ENCODE peak calls at places on chromosomes 4 and X, in eight cellular contexts. Q, C, F, R, B, J, Y and G are unnamed samples.

GRCh38 chr4:7371122-7371941 is 63.4 kb downstream of the PSAPL1 start:
- DNase-seq in Q (no peak), C (no peak), F (no peak), R (no peak), B (no peak), J (no peak), Y (peak; percentile 43), G (no peak)

GRCh38 chr4:83631066-83631465 is 95.2 kb downstream of the GPAT3 start:
- DNase-seq in Q (no peak), C (peak; percentile 88), F (no peak), R (no peak), B (no peak), J (no peak), Y (no peak), G (no peak)

GRCh38 chr4:52423967-52424366 is 235.1 kb downstream of the USP46 start:
- DNase-seq in Q (no peak), C (no peak), F (no peak), R (no peak), B (peak; percentile 44), J (no peak), Y (no peak), G (no peak)

GRCh38 chr4:89283226-89283974 is 24.2 kb downstream of the GPRIN3 start:
- DNase-seq in Q (no peak), C (peak; percentile 9), F (no peak), R (peak; percentile 43), B (no peak), J (peak; percentile 48), Y (no peak), G (no peak)

GRCh38 chr4:115279300-115279699 is 165.9 kb upstream of the NDST4 start:
- DNase-seq in Q (no peak), C (no peak), F (no peak), R (no peak), B (no peak), J (no peak), Y (no peak), G (no peak)

GRCh38 chrX:7362111-7362510 is 214.2 kb upstream of the PUDP start:
- DNase-seq in Q (no peak), C (no peak), F (no peak), R (no peak), B (no peak), J (no peak), Y (no peak), G (no peak)

GRCh38 chrX:118534716-118535493 is 39.3 kb downstream of the DOCK11 start:
- DNase-seq in Q (no peak), C (no peak), F (peak; percentile 37), R (no peak), B (no peak), J (no peak), Y (no peak), G (no peak)

GRCh38 chr4:188992706-188993105 is 853.5 kb downstream of the TRIML1 start:
- DNase-seq in Q (no peak), C (no peak), F (no peak), R (no peak), B (no peak), J (no peak), Y (no peak), G (no peak)

GRCh38 chr4:2537011-2537830 is 774 bp downstream of the FAM193A start:
- DNase-seq in Q (peak; percentile 86), C (peak; percentile 25), F (no peak), R (peak; percentile 31), B (peak; percentile 67), J (peak; percentile 76), Y (peak; percentile 88), G (no peak)

GRCh38 chr4:139654516-139654915 is 11.1 kb upstream of the MGST2 start:
- DNase-seq in Q (no peak), C (no peak), F (no peak), R (no peak), B (no peak), J (no peak), Y (no peak), G (no peak)

GRCh38 chrX:97858592-97858991 is 974.9 kb downstream of the RPA4 start:
- DNase-seq in Q (no peak), C (peak; percentile 49), F (no peak), R (no peak), B (no peak), J (no peak), Y (no peak), G (no peak)

GRCh38 chr4:52648836-52649235 is 10.3 kb downstream of the USP46 start:
- DNase-seq in Q (no peak), C (no peak), F (no peak), R (no peak), B (no peak), J (no peak), Y (no peak), G (no peak)

GRCh38 chr4:138182838-138183426 is 59.2 kb downstream of the SLC7A11 start:
- DNase-seq in Q (no peak), C (peak; percentile 85), F (peak; percentile 52), R (no peak), B (peak; percentile 61), J (no peak), Y (no peak), G (no peak)

GRCh38 chrX:102129473-102129872 is 4.0 kb downstream of the TCEAL2 start:
- DNase-seq in Q (no peak), C (peak; percentile 11), F (no peak), R (no peak), B (no peak), J (no peak), Y (no peak), G (no peak)

GRCh38 chr4:6701371-6701770 is 7.7 kb downstream of the S100P start:
- DNase-seq in Q (no peak), C (no peak), F (peak; percentile 39), R (no peak), B (no peak), J (no peak), Y (no peak), G (no peak)

GRCh38 chr4:14028862-14029261 is 401.3 kb upstream of the BOD1L1 start:
- DNase-seq in Q (no peak), C (no peak), F (no peak), R (no peak), B (no peak), J (no peak), Y (no peak), G (no peak)

GRCh38 chrX:19739683-19740082 is 147.7 kb downstream of the SH3KBP1 start:
- DNase-seq in Q (peak; percentile 64), C (peak; percentile 77), F (peak; percentile 63), R (no peak), B (peak; percentile 40), J (peak; percentile 47), Y (no peak), G (no peak)

GRCh38 chr4:10089346-10089745 is 27.3 kb downstream of the WDR1 start:
- DNase-seq in Q (peak; percentile 72), C (no peak), F (no peak), R (no peak), B (no peak), J (peak; percentile 55), Y (peak; percentile 83), G (no peak)

GRCh38 chr4:89765966-89766365 is 71.0 kb downstream of the SNCA start:
- DNase-seq in Q (no peak), C (peak; percentile 56), F (no peak), R (no peak), B (no peak), J (no peak), Y (no peak), G (no peak)

GRCh38 chr4:53100801-53101581 is 238.9 kb downstream of the RASL11B start:
- DNase-seq in Q (no peak), C (peak; percentile 87), F (no peak), R (no peak), B (no peak), J (no peak), Y (no peak), G (no peak)

GRCh38 chrX:2485460-2485753 is 15.4 kb downstream of the DHRSX start:
- DNase-seq in Q (no peak), C (peak; percentile 42), F (no peak), R (no peak), B (no peak), J (no peak), Y (no peak), G (no peak)
- H3K4me3 ChIP-seq in Q (no peak overlapping the region), C (peak overlapping the region; percentile 43), F (no peak overlapping the region), R (no peak overlapping the region), B (no peak overlapping the region), J (no peak overlapping the region), Y (no peak overlapping the region), G (no peak overlapping the region)

DNA sequence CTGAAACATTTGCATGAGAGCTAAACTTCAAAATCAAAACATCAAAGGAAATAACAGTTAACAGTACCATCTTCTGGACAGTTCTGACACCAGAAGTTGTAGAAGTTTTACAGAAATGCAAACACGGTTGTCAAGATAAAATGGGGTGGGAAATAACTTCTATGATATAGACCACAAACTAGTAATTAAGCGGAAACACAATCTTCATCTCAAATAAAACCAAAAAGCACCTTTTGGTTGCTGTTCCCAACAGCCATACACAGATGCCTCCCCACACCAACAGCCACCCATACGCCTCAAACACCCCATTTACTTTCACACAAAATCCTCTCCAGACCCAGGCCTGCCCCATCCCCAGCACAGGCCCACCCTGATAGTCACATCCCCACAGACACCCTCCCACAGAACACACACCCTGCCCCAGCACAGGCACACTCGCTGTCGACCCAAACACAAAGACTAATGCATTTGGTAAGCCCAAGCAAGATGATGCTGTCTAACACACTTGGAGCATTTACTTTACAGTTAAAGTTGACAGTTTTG is 64.3 kb downstream of the TAPT1 start:
- DNase-seq in Q (no peak), C (no peak), F (no peak), R (no peak), B (no peak), J (no peak), Y (no peak), G (no peak)
- TF ChIP-seq CTCF in Q (no peak), C (no peak), F (no peak), R (no peak), B (no peak), J (no peak), Y (no peak), G (no peak)

DNA sequence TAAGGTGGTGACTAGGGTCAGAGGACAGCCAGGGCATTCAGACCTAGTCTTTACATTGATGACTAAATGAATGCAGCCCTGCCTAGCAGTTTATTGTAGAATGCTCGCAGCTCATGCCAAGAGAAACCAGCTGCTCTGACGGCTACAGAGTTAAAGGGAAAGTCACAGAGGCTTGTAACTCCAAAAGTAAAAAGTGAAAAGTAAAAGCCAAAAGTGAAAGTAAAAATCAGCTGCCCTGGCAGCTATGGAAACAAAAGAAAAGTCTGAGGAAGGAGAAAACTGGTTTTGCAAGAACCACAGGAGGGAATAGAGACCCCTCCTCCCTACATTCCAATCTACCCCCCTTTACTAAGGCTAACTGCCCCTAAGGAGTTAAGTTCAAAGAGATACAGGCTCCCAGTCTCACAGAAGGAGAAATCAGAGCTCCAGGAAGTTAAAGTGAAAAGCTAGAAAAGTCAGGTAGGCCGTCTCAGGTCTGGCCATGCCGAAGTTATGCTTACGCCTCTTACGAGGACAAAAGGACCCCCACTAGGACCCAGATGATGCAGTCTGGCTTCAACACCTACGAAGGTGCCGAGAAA is 6.0 kb downstream of the GAGE10 start:
- DNase-seq in Q (no peak), C (peak; percentile 53), F (peak; percentile 7), R (no peak), B (no peak), J (no peak), Y (no peak), G (no peak)
- H3K4me3 ChIP-seq in Q (peak overlapping the region; percentile 46), C (peak overlapping the region; percentile 51), F (peak overlapping the region; percentile 6), R (peak overlapping the region; percentile 15), B (no peak overlapping the region), J (peak overlapping the region; percentile 46), Y (peak overlapping the region; percentile 49), G (no peak overlapping the region)

GRCh38 chrX:106404512-106404911 is 207.3 kb upstream of the RADX start:
- DNase-seq in Q (no peak), C (no peak), F (no peak), R (no peak), B (no peak), J (no peak), Y (no peak), G (no peak)
- TF ChIP-seq CTCF in Q (no peak), C (peak; percentile 24), F (peak; percentile 42), R (no peak), B (no peak), J (no peak), Y (no peak), G (no peak)

GRCh38 chr4:185108185-185108584 is 34.9 kb upstream of the SLC25A4 start:
- DNase-seq in Q (no peak), C (no peak), F (no peak), R (no peak), B (no peak), J (no peak), Y (no peak), G (no peak)
- H3K4me3 ChIP-seq in Q (no peak overlapping the region), C (no peak overlapping the region), F (no peak overlapping the region), R (no peak overlapping the region), B (no peak overlapping the region), J (peak overlapping the region; percentile 8), Y (peak overlapping the region; percentile 51), G (no peak overlapping the region)